ENCODE peak calls at places on chromosomes 6 and 20, in five cellular contexts. U is pancreas, I is ascending aorta, Y is body of pancreas, O is breast epithelium. Z is an unnamed sample.

GRCh38 chr20:40949346-40949745 is 79.3 kb upstream of the TOP1 start:
- DNase-seq in U (no peak), I (no peak), Y (no peak), O (no peak), Z (no peak)

GRCh38 chr6:111423960-111424846 is 58.8 kb downstream of the REV3L start:
- DNase-seq in U (peak; percentile 64), I (no peak), Y (peak; percentile 75), O (no peak), Z (no peak)

GRCh38 chr6:75449625-75450206 is 43.9 kb downstream of the FILIP1 start:
- DNase-seq in U (no peak), I (no peak), Y (no peak), O (no peak), Z (no peak)

GRCh38 chr6:163579111-163579879 is 164.8 kb downstream of the QKI start:
- DNase-seq in U (no peak), I (no peak), Y (no peak), O (no peak), Z (no peak)

GRCh38 chr20:19969507-19970255 is 47.5 kb upstream of the NAA20 start:
- DNase-seq in U (no peak), I (no peak), Y (no peak), O (no peak), Z (no peak)

GRCh38 chr20:19735446-19735845 is 22.6 kb upstream of the RIN2 start:
- DNase-seq in U (peak; percentile 17), I (peak; percentile 93), Y (peak; percentile 81), O (peak; percentile 52), Z (peak; percentile 88)

GRCh38 chr6:14272111-14273085 is 154.8 kb downstream of the CD83 start:
- DNase-seq in U (no peak), I (no peak), Y (no peak), O (no peak), Z (no peak)

GRCh38 chr6:27247133-27247836 is at the start of gene PRSS16:
- DNase-seq in U (no peak), I (no peak), Y (no peak), O (no peak), Z (no peak)

GRCh38 chr6:129890164-129890563 is 29.0 kb upstream of the TMEM244 start:
- DNase-seq in U (no peak), I (no peak), Y (no peak), O (no peak), Z (no peak)

GRCh38 chr6:129031051-129031599 is 148.2 kb downstream of the LAMA2 start:
- DNase-seq in U (no peak), I (no peak), Y (no peak), O (no peak), Z (no peak)

GRCh38 chr6:32838114-32838958 is at the start of gene TAP2:
- DNase-seq in U (peak; percentile 93), I (peak; percentile 98), Y (peak; percentile 95), O (peak; percentile 93), Z (peak; percentile 98)

GRCh38 chr6:33280539-33280938 is 3.6 kb downstream of the B3GALT4 start:
- DNase-seq in U (no peak), I (no peak), Y (no peak), O (no peak), Z (no peak)

GRCh38 chr6:73388800-73389512 is 5.7 kb upstream of the DDX43 start:
- DNase-seq in U (peak; percentile 18), I (peak; percentile 72), Y (peak; percentile 52), O (no peak), Z (no peak)

GRCh38 chr6:131014080-131014776 is 48.8 kb downstream of the EPB41L2 start:
- DNase-seq in U (no peak), I (no peak), Y (no peak), O (no peak), Z (no peak)

GRCh38 chr20:38203337-38204003 is 38.4 kb upstream of the TGM2 start:
- DNase-seq in U (no peak), I (no peak), Y (no peak), O (no peak), Z (no peak)

GRCh38 chr6:79869184-79869583 is 78.2 kb downstream of the ELOVL4 start:
- DNase-seq in U (no peak), I (no peak), Y (no peak), O (no peak), Z (no peak)

GRCh38 chr6:79869600-79870084 is 77.7 kb downstream of the ELOVL4 start:
- DNase-seq in U (peak; percentile 80), I (peak; percentile 86), Y (peak; percentile 90), O (peak; percentile 47), Z (peak; percentile 74)

GRCh38 chr6:79872303-79872702 is 75.0 kb downstream of the ELOVL4 start:
- DNase-seq in U (no peak), I (no peak), Y (no peak), O (no peak), Z (no peak)

GRCh38 chr6:79864421-79864820 is 82.9 kb downstream of the ELOVL4 start:
- DNase-seq in U (peak; percentile 80), I (no peak), Y (peak; percentile 77), O (no peak), Z (no peak)

DNA sequence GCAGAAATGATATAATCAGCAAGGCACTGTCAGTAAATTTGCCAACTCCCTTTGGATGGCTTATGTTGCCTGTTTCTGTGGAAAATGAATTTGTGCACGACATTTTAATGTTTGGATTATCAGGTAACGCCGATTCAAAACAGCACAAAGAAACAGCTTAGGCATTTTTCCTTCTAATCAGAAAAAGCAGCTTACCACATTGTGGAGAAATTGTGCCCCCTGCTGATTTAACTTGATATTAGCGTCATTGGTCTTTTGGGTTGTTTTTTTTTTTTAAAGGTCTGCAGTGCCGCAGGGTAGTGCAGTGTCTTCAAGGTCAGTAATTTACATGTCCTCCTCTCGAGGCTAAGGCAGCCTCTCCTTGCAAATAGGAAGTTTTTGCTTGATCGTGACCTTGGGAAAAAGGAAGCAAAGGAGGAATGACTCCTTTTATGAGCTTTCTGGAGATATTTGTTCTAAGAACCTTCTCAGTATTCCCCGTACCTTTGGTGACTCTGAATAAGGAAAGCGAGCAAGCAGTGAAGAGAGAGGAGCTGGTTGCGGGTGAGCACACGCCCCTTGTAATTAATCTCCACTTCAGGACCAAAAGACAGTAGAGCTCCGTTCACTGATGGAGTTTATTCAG is 79.1 kb downstream of the ELOVL4 start:
- DNase-seq in U (peak; percentile 37), I (no peak), Y (peak; percentile 60), O (no peak), Z (no peak)
- H3K4me3 ChIP-seq in U (no peak overlapping the region), I (no peak overlapping the region), Y (no peak overlapping the region), O (no peak overlapping the region), Z (no peak overlapping the region)

GRCh38 chr6:17585766-17586502 is 14.2 kb upstream of the FAM8A1 start:
- DNase-seq in U (no peak), I (no peak), Y (peak; percentile 19), O (no peak), Z (no peak)

GRCh38 chr6:17588011-17588410 is 12.1 kb upstream of the FAM8A1 start:
- DNase-seq in U (no peak), I (no peak), Y (no peak), O (no peak), Z (no peak)

GRCh38 chr6:17584241-17584803 is 15.8 kb upstream of the FAM8A1 start:
- DNase-seq in U (peak; percentile 36), I (no peak), Y (peak; percentile 45), O (no peak), Z (no peak)

GRCh38 chr6:17580518-17581048 is 19.5 kb upstream of the FAM8A1 start:
- DNase-seq in U (peak; percentile 38), I (peak; percentile 68), Y (peak; percentile 53), O (no peak), Z (no peak)

GRCh38 chr6:17583811-17584210 is 16.3 kb upstream of the FAM8A1 start:
- DNase-seq in U (no peak), I (no peak), Y (peak; percentile 29), O (no peak), Z (no peak)
- H3K27ac ChIP-seq in U (no peak overlapping the region), I (peak overlapping the region; percentile 71), Y (peak overlapping the region; percentile 59), O (peak overlapping the region; percentile 62), Z (no peak overlapping the region)

GRCh38 chr6:30913721-30914075 is 340 bp upstream of the VARS2 start:
- DNase-seq in U (no peak), I (no peak), Y (no peak), O (no peak), Z (no peak)
- H3K4me3 ChIP-seq in U (peak overlapping the region; percentile 10), I (peak overlapping the region; percentile 65), Y (no peak overlapping the region), O (peak overlapping the region; percentile 66), Z (peak overlapping the region; percentile 56)

GRCh38 chr6:42046491-42047219 is 3.7 kb upstream of the TAF8 start:
- DNase-seq in U (no peak), I (no peak), Y (no peak), O (no peak), Z (no peak)

GRCh38 chr6:42042108-42042507 is 8.2 kb upstream of the TAF8 start:
- DNase-seq in U (no peak), I (no peak), Y (no peak), O (no peak), Z (no peak)

GRCh38 chr6:42045538-42046460 is 4.5 kb upstream of the TAF8 start:
- DNase-seq in U (peak; percentile 85), I (peak; percentile 93), Y (peak; percentile 94), O (peak; percentile 98), Z (peak; percentile 95)

GRCh38 chr6:42041131-42042055 is 8.9 kb upstream of the TAF8 start:
- DNase-seq in U (no peak), I (no peak), Y (no peak), O (no peak), Z (no peak)

DNA sequence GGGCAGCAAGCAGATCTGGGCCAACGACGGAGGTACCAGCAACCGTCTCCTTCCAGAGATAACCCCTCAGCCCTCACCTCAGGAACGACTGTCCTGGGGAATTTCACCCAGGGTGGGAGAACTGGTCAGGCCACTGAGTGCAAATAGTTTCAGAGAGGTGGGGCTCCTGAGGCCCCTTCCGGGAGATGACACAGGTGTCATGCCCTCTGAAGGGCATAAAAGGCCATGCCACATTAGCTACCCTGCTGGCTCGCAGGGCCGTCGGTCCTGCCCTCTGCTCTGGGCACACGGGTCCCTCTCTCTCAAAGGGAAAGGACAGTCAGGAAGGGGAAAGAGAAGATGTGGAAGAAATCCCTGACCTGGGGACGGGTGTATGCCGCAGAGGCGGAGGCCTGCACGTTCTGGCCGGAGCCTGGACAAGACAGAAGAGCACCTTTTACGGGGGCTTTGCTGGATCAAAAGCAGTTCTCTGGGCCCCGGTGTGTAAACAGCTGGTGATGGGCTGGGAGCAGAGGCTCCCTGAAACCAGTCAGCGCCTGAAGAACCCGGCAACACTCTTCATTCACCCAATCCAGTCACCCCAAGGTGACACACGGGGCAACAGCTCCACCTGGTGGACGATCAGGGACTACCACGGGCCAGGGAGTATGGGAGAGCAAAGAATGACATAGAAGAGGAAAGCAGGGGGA is 6.4 kb upstream of the TAF8 start:
- DNase-seq in U (peak; percentile 71), I (peak; percentile 89), Y (peak; percentile 83), O (peak; percentile 80), Z (peak; percentile 90)
- H3K27ac ChIP-seq in U (no peak overlapping the region), I (peak overlapping the region; percentile 95), Y (no peak overlapping the region), O (peak overlapping the region; percentile 82), Z (no peak overlapping the region)

Z was measured in suprapubic skin.